ENCODE peak calls at places on chromosomes 7 and 10, in seven cellular contexts. A, C, Z, U, H, L and P are unnamed samples.

GRCh38 chr7:106793015-106793651 is 71.9 kb upstream of the PIK3CG start:
- DNase-seq in L (peak), H (peak), C (no peak), A (no peak), U (peak), Z (peak), P (peak)

GRCh38 chr10:69656719-69657269 is 26.7 kb downstream of the FAM241B start:
- DNase-seq in L (no peak), C (no peak), Z (no peak), U (no peak), A (no peak), H (no peak), P (no peak)

GRCh38 chr7:139559364-139560105 is 36.0 kb downstream of the CLEC2L start:
- DNase-seq in A (no peak), L (no peak), Z (no peak), C (no peak), H (no peak), U (no peak), P (no peak)

GRCh38 chr10:96647466-96647865 is 60.7 kb upstream of the TM9SF3 start:
- DNase-seq in H (no peak), Z (no peak), C (no peak), A (no peak), U (no peak), L (no peak), P (no peak)

GRCh38 chr10:60208676-60209269 is 180.9 kb downstream of the ANK3 start:
- DNase-seq in C (no peak), L (peak), Z (peak), H (peak), U (peak), A (no peak), P (peak)

GRCh38 chr10:62305813-62306212 is 37.2 kb upstream of the RTKN2 start:
- DNase-seq in C (no peak), A (no peak), L (no peak), Z (no peak), H (no peak), U (no peak), P (peak)

GRCh38 chr10:31315453-31315852 is 3.6 kb upstream of the ZEB1 start:
- DNase-seq in L (no peak), A (no peak), C (no peak), Z (peak), H (peak), U (no peak), P (no peak)

GRCh38 chr10:119207367-119207668 is at the start of gene GRK5:
- DNase-seq in H (peak), U (peak), Z (peak), A (peak), C (peak), L (peak), P (peak)

GRCh38 chr10:102779680-102780079 is 35.9 kb downstream of the WBP1L start:
- DNase-seq in U (peak), L (no peak), Z (peak), C (no peak), H (no peak), A (no peak), P (no peak)